ENCODE peak calls at places on chromosome 1, in nine cellular contexts. P, B, Y, U, L, E, J, O and A are unnamed samples. For H3K4me1, the result is how much of the 10 kb centered on the place peaks cover.

GRCh38 chr1:214234635-214235025 is 46.3 kb upstream of the SMYD2 start:
- DNase-seq in P (no peak), B (no peak), Y (no peak), U (no peak), L (no peak), E (no peak), J (no peak), O (no peak), A (no peak)

GRCh38 chr1:171062902-171063301 is 27.8 kb upstream of the FMO3 start:
- DNase-seq in P (no peak), B (no peak), Y (no peak), U (no peak), L (no peak), E (no peak), J (no peak), O (no peak), A (no peak)

GRCh38 chr1:230632273-230632873 is 9.9 kb upstream of the COG2 start:
- DNase-seq in P (no peak), B (no peak), Y (no peak), U (peak), L (no peak), E (peak), J (no peak), O (peak), A (no peak)

GRCh38 chr1:6083801-6084467 is 38.2 kb downstream of the KCNAB2 start:
- DNase-seq in P (no peak), B (no peak), Y (no peak), U (no peak), L (no peak), E (peak), J (no peak), O (no peak), A (no peak)

GRCh38 chr1:224922404-224923164 is 6.9 kb upstream of the DNAH14 start:
- DNase-seq in P (peak), B (no peak), Y (no peak), U (peak), L (no peak), E (peak), J (no peak), O (peak), A (no peak)

GRCh38 chr1:53740621-53741105 is 1.7 kb upstream of the GLIS1 start:
- DNase-seq in P (no peak), B (no peak), Y (no peak), U (no peak), L (no peak), E (peak), J (no peak), O (no peak), A (no peak)

GRCh38 chr1:69921501-69921900 is 283.9 kb downstream of the LRRC40 start:
- DNase-seq in P (no peak), B (no peak), Y (no peak), U (no peak), L (no peak), E (peak), J (no peak), O (no peak), A (no peak)

GRCh38 chr1:159161001-159161718 is 10.3 kb upstream of the CADM3 start:
- DNase-seq in P (peak), B (peak), Y (no peak), U (peak), L (no peak), E (peak), J (peak), O (peak), A (peak)

GRCh38 chr1:243962541-243962940 is 88.5 kb upstream of the ZBTB18 start:
- DNase-seq in P (no peak), B (no peak), Y (no peak), U (no peak), L (no peak), E (no peak), J (no peak), O (no peak), A (no peak)

GRCh38 chr1:156925154-156926010 is 5.0 kb downstream of the LRRC71 start:
- DNase-seq in P (no peak), B (no peak), Y (no peak), U (no peak), L (no peak), E (no peak), J (no peak), O (no peak), A (no peak)

GRCh38 chr1:150557813-150558212 is 8.6 kb downstream of the ADAMTSL4 start:
- DNase-seq in P (no peak), B (no peak), Y (no peak), U (no peak), L (no peak), E (no peak), J (no peak), O (no peak), A (no peak)

GRCh38 chr1:196178083-196178635 is 430.1 kb downstream of the KCNT2 start:
- DNase-seq in P (no peak), B (no peak), Y (no peak), U (no peak), L (no peak), E (peak), J (no peak), O (no peak), A (no peak)

GRCh38 chr1:105492941-105493340 is 1563.5 kb upstream of the PRMT6 start:
- DNase-seq in P (no peak), B (no peak), Y (no peak), U (no peak), L (no peak), E (no peak), J (no peak), O (no peak), A (no peak)

GRCh38 chr1:6359568-6360496 is 33.7 kb downstream of the ACOT7 start:
- DNase-seq in P (peak), B (peak), Y (peak), U (peak), L (no peak), E (peak), J (no peak), O (peak), A (peak)

GRCh38 chr1:196372896-196373536 is 235.2 kb downstream of the KCNT2 start:
- DNase-seq in P (no peak), B (no peak), Y (no peak), U (no peak), L (no peak), E (peak), J (no peak), O (peak), A (no peak)

GRCh38 chr1:93000751-93001175 is 39.5 kb upstream of the DIPK1A start:
- DNase-seq in P (no peak), B (no peak), Y (no peak), U (no peak), L (no peak), E (peak), J (no peak), O (peak), A (no peak)

DNA sequence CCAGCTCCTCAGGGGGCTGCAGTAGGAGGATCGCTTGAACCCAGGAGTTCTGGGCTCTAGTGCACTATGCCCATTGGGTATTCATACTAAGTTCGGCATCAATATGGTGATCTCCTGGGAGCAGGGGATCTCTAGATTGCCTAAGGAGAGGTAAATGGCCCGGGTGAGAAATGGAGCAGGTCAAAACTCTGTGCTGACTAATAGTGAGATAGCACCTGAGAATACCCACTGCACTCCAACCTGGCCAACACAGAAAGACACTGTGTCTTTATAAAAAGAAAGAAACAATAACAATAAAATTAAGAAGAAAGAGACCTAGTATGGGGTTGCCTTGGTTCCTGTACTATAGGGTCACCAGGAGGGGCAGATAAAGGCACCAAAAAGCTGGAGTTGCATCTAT is 13.7 kb upstream of the DUSP12 start:
- DNase-seq in P (no peak), B (no peak), Y (no peak), U (no peak), L (no peak), E (no peak), J (no peak), O (no peak), A (no peak)
- H3K4me1 ChIP-seq in P (under half), B (under half), Y (under half), U (under half), L (under half), E (under half), J (under half), O (under half), A (under half)

DNA sequence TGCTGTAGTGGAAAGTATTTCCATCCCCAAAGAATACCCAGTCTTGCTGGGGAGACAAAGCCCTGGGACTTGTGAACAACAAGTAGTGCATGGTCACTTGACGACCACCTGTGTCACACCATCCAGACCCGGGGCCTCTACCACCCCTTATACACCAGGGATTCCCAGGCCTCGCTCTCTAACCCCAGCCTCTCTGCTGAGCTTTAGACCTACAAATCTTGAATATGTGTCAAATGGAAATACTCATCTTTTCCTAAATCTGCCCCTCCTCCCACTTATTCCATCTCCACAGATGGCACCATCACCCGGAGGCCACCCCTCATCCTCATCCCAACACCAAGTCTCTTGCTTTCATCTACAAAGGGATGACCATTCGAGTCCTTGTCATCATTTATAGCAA is 875 bp upstream of the RNASEL start:
- DNase-seq in P (no peak), B (no peak), Y (no peak), U (no peak), L (no peak), E (no peak), J (no peak), O (no peak), A (no peak)
- H3K4me1 ChIP-seq in P (under half), B (under half), Y (under half), U (under half), L (under half), E (under half), J (under half), O (under half), A (under half)

GRCh38 chr1:205285391-205286101 is 36.0 kb downstream of the NUAK2 start:
- DNase-seq in P (peak), B (no peak), Y (no peak), U (no peak), L (no peak), E (peak), J (no peak), O (no peak), A (no peak)
- H3K4me1 ChIP-seq in P (half or more), B (under half), Y (under half), U (under half), L (under half), E (under half), J (under half), O (half or more), A (under half)

GRCh38 chr1:18941221-18942141 is 15.0 kb downstream of the IFFO2 start:
- DNase-seq in P (no peak), B (no peak), Y (no peak), U (peak), L (no peak), E (peak), J (no peak), O (peak), A (peak)

GRCh38 chr1:18940303-18941020 is 16.0 kb downstream of the IFFO2 start:
- DNase-seq in P (no peak), B (no peak), Y (no peak), U (no peak), L (no peak), E (no peak), J (no peak), O (no peak), A (no peak)

GRCh38 chr1:18943914-18944572 is 12.4 kb downstream of the IFFO2 start:
- DNase-seq in P (no peak), B (no peak), Y (no peak), U (no peak), L (no peak), E (no peak), J (no peak), O (no peak), A (no peak)

GRCh38 chr1:18943162-18943561 is 13.3 kb downstream of the IFFO2 start:
- DNase-seq in P (no peak), B (no peak), Y (no peak), U (no peak), L (no peak), E (no peak), J (no peak), O (no peak), A (no peak)

DNA sequence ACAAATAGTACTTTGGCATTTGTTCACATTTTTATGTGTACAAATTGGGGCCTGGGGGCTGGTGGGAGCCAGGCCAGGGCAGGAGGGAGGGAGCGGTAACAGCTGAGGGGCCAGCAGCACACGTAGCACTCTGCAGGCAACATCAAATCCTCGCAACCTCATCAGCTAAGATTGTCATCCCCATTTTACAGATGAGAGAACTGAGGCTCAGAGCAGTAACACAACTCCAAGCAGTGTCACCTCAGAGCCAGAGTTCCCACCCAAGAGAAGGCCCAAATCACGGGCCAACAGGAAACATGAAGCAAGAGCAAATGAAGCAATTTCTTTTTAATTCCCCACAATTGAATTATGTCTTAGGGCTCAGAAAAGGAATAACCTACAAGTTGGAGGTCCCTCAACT is 14.1 kb downstream of the IFFO2 start:
- DNase-seq in P (no peak), B (no peak), Y (no peak), U (no peak), L (no peak), E (no peak), J (no peak), O (no peak), A (no peak)
- H3K4me1 ChIP-seq in P (half or more), B (half or more), Y (half or more), U (half or more), L (under half), E (under half), J (under half), O (under half), A (half or more)

GRCh38 chr1:12480031-12480430 is 138.0 kb downstream of the DHRS3 start:
- DNase-seq in P (no peak), B (no peak), Y (no peak), U (no peak), L (no peak), E (no peak), J (no peak), O (no peak), A (no peak)

GRCh38 chr1:12479311-12479710 is 138.7 kb downstream of the DHRS3 start:
- DNase-seq in P (no peak), B (no peak), Y (no peak), U (no peak), L (no peak), E (no peak), J (no peak), O (no peak), A (no peak)

GRCh38 chr1:12481928-12482327 is 136.1 kb downstream of the DHRS3 start:
- DNase-seq in P (no peak), B (no peak), Y (no peak), U (no peak), L (no peak), E (no peak), J (no peak), O (no peak), A (no peak)

GRCh38 chr1:12482999-12483398 is 135.0 kb downstream of the DHRS3 start:
- DNase-seq in P (no peak), B (no peak), Y (no peak), U (no peak), L (no peak), E (peak), J (no peak), O (no peak), A (no peak)

DNA sequence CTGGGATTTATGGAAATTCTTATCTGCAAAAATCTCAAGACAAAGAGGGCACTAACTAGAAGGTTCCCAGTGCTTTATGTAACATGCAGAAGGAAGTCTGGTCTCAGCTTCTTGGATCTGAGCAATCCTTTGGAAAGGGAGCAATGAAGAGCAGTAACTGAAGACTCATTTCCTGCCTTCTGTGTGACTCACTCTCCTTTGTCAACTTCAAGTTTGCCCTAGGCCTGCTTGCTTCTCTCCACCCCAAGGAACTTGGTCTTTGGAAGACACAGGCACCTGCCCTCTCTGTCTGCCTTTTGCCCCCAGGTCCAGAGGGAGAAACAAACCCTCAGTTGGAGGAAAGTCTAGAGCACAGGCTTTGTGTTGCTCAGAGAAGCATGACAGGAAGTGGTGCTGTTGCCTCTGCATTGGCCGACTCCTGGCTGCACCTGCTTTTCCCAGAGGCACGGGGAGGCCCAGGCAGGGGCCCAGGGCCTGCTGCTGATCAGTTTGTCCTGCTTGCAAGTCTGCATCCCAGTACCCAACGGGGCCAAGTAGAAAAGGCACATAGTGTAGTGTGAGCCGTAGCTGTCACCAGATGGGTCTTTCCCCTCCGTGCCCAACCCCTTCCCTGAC is 137.2 kb downstream of the DHRS3 start:
- DNase-seq in P (no peak), B (no peak), Y (no peak), U (peak), L (no peak), E (peak), J (no peak), O (no peak), A (no peak)
- H3K4me1 ChIP-seq in P (half or more), B (half or more), Y (half or more), U (half or more), L (under half), E (under half), J (under half), O (under half), A (under half)

GRCh38 chr1:4024811-4025210 is 124.7 kb upstream of the C1orf174 start:
- DNase-seq in P (no peak), B (no peak), Y (no peak), U (no peak), L (no peak), E (no peak), J (no peak), O (no peak), A (no peak)
- H3K4me1 ChIP-seq in P (under half), B (under half), Y (under half), U (under half), L (under half), E (under half), J (under half), O (under half), A (under half)

GRCh38 chr1:28756846-28757245 is 20.1 kb downstream of the YTHDF2 start:
- DNase-seq in P (no peak), B (no peak), Y (no peak), U (no peak), L (no peak), E (no peak), J (no peak), O (peak), A (no peak)

GRCh38 chr1:28755701-28756100 is 19.0 kb downstream of the YTHDF2 start:
- DNase-seq in P (no peak), B (no peak), Y (no peak), U (no peak), L (no peak), E (peak), J (no peak), O (no peak), A (no peak)

GRCh38 chr1:28750330-28750729 is 13.6 kb downstream of the YTHDF2 start:
- DNase-seq in P (no peak), B (no peak), Y (no peak), U (no peak), L (no peak), E (no peak), J (no peak), O (no peak), A (no peak)

GRCh38 chr1:28745653-28746173 is 9.0 kb downstream of the YTHDF2 start:
- DNase-seq in P (no peak), B (no peak), Y (no peak), U (no peak), L (no peak), E (no peak), J (no peak), O (no peak), A (no peak)

DNA sequence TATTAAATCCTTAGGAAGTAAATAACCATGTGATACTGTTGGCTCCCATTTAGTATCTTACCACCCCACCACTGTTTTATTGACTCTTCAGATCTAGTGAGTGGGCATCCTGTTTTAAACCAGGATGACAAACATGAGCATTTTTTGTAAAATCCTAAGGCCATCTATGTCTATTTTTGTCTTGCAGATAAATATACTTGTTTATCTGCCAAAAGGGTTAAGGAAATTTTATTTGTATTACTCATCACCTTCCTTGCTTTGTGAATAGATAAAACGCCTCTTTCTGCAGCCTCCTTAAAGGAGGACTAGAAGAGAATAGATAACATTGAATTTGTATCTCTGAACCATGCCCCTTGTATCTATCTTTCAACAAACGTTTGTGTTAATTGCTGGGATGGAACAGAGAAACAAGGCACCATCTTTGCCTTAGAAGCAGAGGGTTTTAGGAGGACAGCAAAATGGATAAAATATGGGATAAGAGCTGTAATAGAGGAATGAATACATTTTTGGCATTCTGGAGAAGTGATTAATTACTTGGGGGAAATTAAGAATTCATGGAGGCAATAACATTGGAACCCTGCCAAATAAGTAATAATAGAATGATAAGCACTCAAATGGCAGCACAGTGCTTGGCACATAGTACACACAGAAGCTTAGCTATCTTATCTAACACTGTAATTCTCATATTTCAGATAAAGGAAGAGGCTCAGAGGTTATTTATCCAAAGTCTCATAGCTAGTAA is 14.7 kb downstream of the YTHDF2 start:
- DNase-seq in P (no peak), B (no peak), Y (no peak), U (no peak), L (no peak), E (peak), J (no peak), O (no peak), A (no peak)
- H3K4me1 ChIP-seq in P (half or more), B (half or more), Y (half or more), U (half or more), L (half or more), E (under half), J (under half), O (under half), A (half or more)

GRCh38 chr1:51567653-51568052 is 48.6 kb upstream of the EPS15 start:
- DNase-seq in P (no peak), B (peak), Y (no peak), U (no peak), L (no peak), E (peak), J (no peak), O (no peak), A (no peak)
- H3K4me1 ChIP-seq in P (under half), B (half or more), Y (under half), U (under half), L (under half), E (under half), J (under half), O (under half), A (under half)